ENCODE peak calls at places on chromosomes 2 and 18, in eight cellular contexts. L, Q, H, O, U, J, D and A are unnamed samples.

GRCh38 chr2:9895669-9896068 is 52.4 kb downstream of the TAF1B start:
- DNase-seq in L (no peak), Q (peak), H (no peak), O (no peak), U (no peak), J (no peak), D (no peak), A (no peak)

GRCh38 chr2:8803658-8804379 is 33.6 kb downstream of the KIDINS220 start:
- DNase-seq in L (peak), Q (peak), H (no peak), O (peak), U (no peak), J (no peak), D (peak), A (no peak)

GRCh38 chr2:218981390-218982311 is 3.3 kb downstream of the FEV start:
- DNase-seq in L (peak), Q (no peak), H (no peak), O (peak), U (no peak), J (no peak), D (no peak), A (no peak)

GRCh38 chr2:133490412-133490958 is 77.8 kb downstream of the NCKAP5 start:
- DNase-seq in L (no peak), Q (no peak), H (no peak), O (no peak), U (no peak), J (no peak), D (no peak), A (no peak)

GRCh38 chr2:37918742-37919186 is 6.3 kb upstream of the RMDN2 start:
- DNase-seq in L (no peak), Q (no peak), H (no peak), O (no peak), U (no peak), J (no peak), D (no peak), A (no peak)

GRCh38 chr2:113080134-113080533 is 12.4 kb downstream of the IL1F10 start:
- DNase-seq in L (peak), Q (peak), H (peak), O (no peak), U (no peak), J (no peak), D (peak), A (no peak)

GRCh38 chr2:222701709-222702108 is 30.3 kb downstream of the MOGAT1 start:
- DNase-seq in L (no peak), Q (no peak), H (no peak), O (no peak), U (no peak), J (no peak), D (no peak), A (no peak)

GRCh38 chr2:177405029-177405692 is 12.6 kb downstream of the AGPS start:
- DNase-seq in L (no peak), Q (peak), H (no peak), O (no peak), U (no peak), J (no peak), D (no peak), A (no peak)

GRCh38 chr18:48983793-48984437 is 33.1 kb upstream of the SMAD7 start:
- DNase-seq in L (peak), Q (peak), H (no peak), O (no peak), U (no peak), J (no peak), D (peak), A (peak)

GRCh38 chr2:173652731-173653426 is 298.2 kb downstream of the CDCA7 start:
- DNase-seq in L (peak), Q (peak), H (no peak), O (peak), U (no peak), J (no peak), D (no peak), A (no peak)

GRCh38 chr18:63365909-63366269 is 1.1 kb downstream of the KDSR start:
- DNase-seq in L (no peak), Q (no peak), H (no peak), O (no peak), U (peak), J (no peak), D (peak), A (no peak)

GRCh38 chr2:85717308-85718005 is 23.3 kb downstream of the GNLY start:
- DNase-seq in L (no peak), Q (no peak), H (no peak), O (no peak), U (no peak), J (no peak), D (no peak), A (no peak)

GRCh38 chr2:168780671-168781071 is 21.8 kb upstream of the NOSTRIN start:
- DNase-seq in L (no peak), Q (peak), H (no peak), O (no peak), U (no peak), J (no peak), D (no peak), A (no peak)

GRCh38 chr2:24456610-24457556 is 34.2 kb upstream of the NCOA1 start:
- DNase-seq in L (peak), Q (peak), H (no peak), O (no peak), U (peak), J (no peak), D (no peak), A (peak)

GRCh38 chr2:72995420-72996151 is 75.9 kb downstream of the SFXN5 start:
- DNase-seq in L (no peak), Q (no peak), H (no peak), O (no peak), U (no peak), J (no peak), D (no peak), A (no peak)

GRCh38 chr2:205684871-205685313 is 2.6 kb downstream of the NRP2 start:
- DNase-seq in L (peak), Q (peak), H (no peak), O (no peak), U (peak), J (no peak), D (no peak), A (peak)

GRCh38 chr2:197211881-197212342 is 98.7 kb downstream of the ANKRD44 start:
- DNase-seq in L (no peak), Q (no peak), H (no peak), O (no peak), U (no peak), J (no peak), D (no peak), A (no peak)

GRCh38 chr2:121242175-121242875 is 42.7 kb downstream of the TFCP2L1 start:
- DNase-seq in L (no peak), Q (no peak), H (no peak), O (no peak), U (peak), J (no peak), D (no peak), A (no peak)

GRCh38 chr2:121387591-121388325 is 102.8 kb upstream of the TFCP2L1 start:
- DNase-seq in L (no peak), Q (no peak), H (no peak), O (no peak), U (no peak), J (no peak), D (no peak), A (no peak)

GRCh38 chr2:96838345-96839287 is 5.2 kb downstream of the ANKRD23 start:
- DNase-seq in L (no peak), Q (no peak), H (no peak), O (no peak), U (no peak), J (no peak), D (no peak), A (no peak)

GRCh38 chr2:36438454-36438977 is 82.9 kb downstream of the CRIM1 start:
- DNase-seq in L (no peak), Q (peak), H (no peak), O (no peak), U (no peak), J (no peak), D (no peak), A (no peak)

GRCh38 chr2:233098615-233099014 is 38.5 kb downstream of the INPP5D start:
- DNase-seq in L (no peak), Q (no peak), H (no peak), O (no peak), U (no peak), J (no peak), D (peak), A (no peak)

GRCh38 chr2:28423856-28424605 is 31.4 kb downstream of the FOSL2 start:
- DNase-seq in L (no peak), Q (peak), H (peak), O (no peak), U (no peak), J (no peak), D (no peak), A (no peak)

GRCh38 chr2:215833531-215834162 is 179.7 kb downstream of the MREG start:
- DNase-seq in L (no peak), Q (peak), H (no peak), O (peak), U (no peak), J (no peak), D (no peak), A (no peak)